ENCODE peak calls at places on chromosomes 7 and 10, in seven cellular contexts. T is fibroblast of the aortic adventitia, B is brain microvascular endothelial cell, F is coronary artery, S is PC-3, P is fibroblast of lung, X is tibial artery. O is an unnamed sample.

GRCh38 chr7:146956323-146956722 is 839.7 kb downstream of the CNTNAP2 start:
- DNase-seq in P (no peak), B (no peak), F (no peak), X (no peak), T (no peak), S (no peak), O (no peak)

GRCh38 chr7:47392241-47392759 is 189.6 kb downstream of the TNS3 start:
- DNase-seq in S (no peak), B (peak), T (peak), P (peak), X (peak), F (peak), O (no peak)

GRCh38 chr10:75939541-75939940 is 508.1 kb downstream of the LRMDA start:
- DNase-seq in B (no peak), S (no peak), F (no peak), T (no peak), P (no peak), X (no peak), O (no peak)

GRCh38 chr7:87231243-87231642 is 11.7 kb upstream of the TMEM243 start:
- DNase-seq in B (no peak), P (no peak), S (no peak), T (no peak), X (no peak), F (no peak), O (no peak)

GRCh38 chr10:124558339-124558685 is 96.7 kb downstream of the LHPP start:
- DNase-seq in X (no peak), B (no peak), S (no peak), F (no peak), P (no peak), T (no peak), O (no peak)

GRCh38 chr7:96397936-96398596 is 76.2 kb upstream of the SLC25A13 start:
- DNase-seq in B (peak), F (no peak), X (no peak), S (no peak), T (peak), P (peak), O (no peak)

GRCh38 chr7:40301486-40302065 is 166.8 kb downstream of the SUGCT start:
- DNase-seq in P (peak), T (peak), X (no peak), F (no peak), B (peak), S (no peak), O (no peak)

GRCh38 chr7:84231157-84231556 is 36.6 kb upstream of the SEMA3A start:
- DNase-seq in P (peak), T (peak), S (no peak), X (no peak), F (no peak), B (peak), O (no peak)

GRCh38 chr10:30013684-30014246 is 45.6 kb downstream of the JCAD start:
- DNase-seq in T (no peak), P (peak), B (no peak), S (no peak), F (no peak), X (no peak), O (no peak)

GRCh38 chr10:115051216-115051615 is 41.9 kb upstream of the ATRNL1 start:
- DNase-seq in T (no peak), F (no peak), X (no peak), S (no peak), B (no peak), P (no peak), O (no peak)
- TF ChIP-seq CTCF in T (no peak), F (no peak), X (no peak), S (no peak), B (no peak), P (no peak), O (no peak)

DNA sequence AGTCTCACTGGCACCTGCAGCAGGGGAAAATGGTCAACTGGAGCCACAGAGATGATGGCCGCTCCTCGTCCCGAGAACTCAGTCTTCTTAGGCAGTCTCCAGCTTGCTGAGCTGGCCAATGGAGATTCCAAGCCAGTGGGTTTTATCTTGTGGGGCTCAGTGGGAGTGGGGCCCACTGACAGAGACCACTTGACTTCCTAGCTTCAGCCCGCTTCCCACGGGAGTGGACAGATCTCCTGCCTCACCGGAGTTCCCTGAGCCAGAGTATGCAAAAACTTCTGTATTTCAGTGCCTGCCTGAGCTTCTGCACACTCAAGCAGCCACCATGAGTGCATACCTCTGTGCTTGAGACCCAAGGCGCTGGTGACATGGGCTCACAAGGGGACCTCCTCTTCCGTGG is 105.8 kb downstream of the ZWINT start:
- DNase-seq in F (no peak), B (no peak), P (no peak), T (no peak), S (no peak), X (no peak), O (no peak)
- TF ChIP-seq CTCF in F (no peak), B (no peak), P (no peak), T (no peak), S (no peak), X (no peak), O (no peak)

GRCh38 chr10:122510736-122511135 is 49.4 kb downstream of the HTRA1 start:
- DNase-seq in B (no peak), S (no peak), X (no peak), F (no peak), P (no peak), T (no peak), O (no peak)
- TF ChIP-seq CTCF in B (no peak), S (no peak), X (no peak), F (no peak), P (no peak), T (no peak), O (no peak)

DNA sequence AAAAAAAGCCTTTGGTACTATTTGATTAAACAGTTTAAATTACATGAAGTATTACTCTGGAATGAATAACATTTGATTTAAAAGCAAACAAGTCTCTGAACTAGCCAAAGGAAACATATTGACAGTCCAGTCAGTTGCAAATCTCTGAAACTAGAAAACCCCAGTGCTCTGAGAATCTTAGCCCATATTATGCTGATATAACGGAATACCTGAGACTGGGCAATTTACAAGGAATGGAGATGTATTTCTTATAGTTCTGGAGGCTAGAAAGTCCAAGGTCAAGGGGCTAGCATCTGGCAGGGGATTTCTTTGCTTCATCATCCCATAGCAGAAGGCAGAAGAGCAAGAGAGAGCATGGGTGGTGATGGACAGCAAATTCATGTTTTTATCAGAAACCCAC is 21.7 kb upstream of the FKBP9 start:
- DNase-seq in F (no peak), X (no peak), P (no peak), B (no peak), S (no peak), T (no peak), O (no peak)
- TF ChIP-seq CTCF in F (no peak), X (no peak), P (no peak), B (no peak), S (no peak), T (no peak), O (no peak)

GRCh38 chr10:32377458-32378370 is 30.8 kb upstream of the EPC1 start:
- DNase-seq in T (peak), F (no peak), B (peak), X (no peak), S (peak), P (peak), O (no peak)
- TF ChIP-seq CTCF in T (peak), F (no peak), B (peak), X (peak), S (peak), P (peak), O (peak)

DNA sequence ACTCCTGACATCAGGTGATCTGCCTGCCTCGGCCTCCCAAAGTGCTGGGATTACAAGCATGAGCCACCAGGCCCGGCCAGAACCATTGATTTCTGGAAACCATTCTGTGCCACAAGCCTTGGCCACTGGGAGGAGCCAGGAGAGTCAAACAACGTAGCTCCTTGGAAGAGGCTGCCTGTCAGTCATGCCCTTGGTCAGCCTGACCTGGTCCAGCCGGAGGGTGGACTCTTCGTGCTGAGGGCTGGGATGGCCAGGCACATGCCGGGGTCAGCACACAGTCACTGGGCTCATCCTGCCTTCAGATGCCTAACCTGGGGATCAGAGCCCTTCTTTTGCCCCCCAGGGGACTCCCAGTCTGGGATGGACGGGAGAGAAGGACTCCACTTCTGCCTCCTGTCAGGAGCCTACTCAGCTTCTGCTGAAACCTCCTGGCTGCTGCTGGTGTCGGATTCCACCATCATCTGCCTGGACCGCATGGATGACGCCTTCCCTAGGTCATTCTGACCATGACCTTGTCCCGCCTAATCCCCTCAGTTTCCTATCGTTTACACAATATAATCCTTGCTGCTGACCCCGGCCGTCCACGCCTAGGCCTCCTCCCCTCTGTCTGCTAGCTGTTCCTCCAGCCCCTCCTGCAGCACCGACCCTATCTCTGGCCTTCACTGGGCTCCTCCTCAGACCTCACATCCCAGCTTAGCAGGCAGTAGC is 30.4 kb downstream of the TMEM270 start:
- DNase-seq in T (no peak), F (peak), X (no peak), B (no peak), S (no peak), P (peak), O (no peak)
- TF ChIP-seq CTCF in T (no peak), F (no peak), X (peak), B (peak), S (peak), P (peak), O (no peak)

GRCh38 chr10:25557136-25557535 is 376.9 kb upstream of the MYO3A start:
- DNase-seq in T (no peak), S (no peak), X (no peak), P (peak), F (no peak), B (no peak), O (no peak)

GRCh38 chr10:25552283-25552919 is 377.6 kb downstream of the GPR158 start:
- DNase-seq in S (no peak), B (no peak), F (no peak), T (no peak), X (no peak), P (peak), O (no peak)

GRCh38 chr10:25561761-25562160 is 372.3 kb upstream of the MYO3A start:
- DNase-seq in P (no peak), T (no peak), X (no peak), B (no peak), S (no peak), F (no peak), O (no peak)

GRCh38 chr10:25556457-25556856 is 377.6 kb upstream of the MYO3A start:
- DNase-seq in F (no peak), P (peak), S (peak), B (no peak), X (no peak), T (peak), O (no peak)

GRCh38 chr10:25555865-25556264 is 378.2 kb upstream of the MYO3A start:
- DNase-seq in F (no peak), S (no peak), P (peak), B (no peak), T (no peak), X (no peak), O (no peak)
- TF ChIP-seq CTCF in F (no peak), S (no peak), P (no peak), B (no peak), T (no peak), X (no peak), O (no peak)

GRCh38 chr7:135277161-135277560 is 43.5 kb downstream of the STRA8 start:
- DNase-seq in P (no peak), T (no peak), F (no peak), X (no peak), B (no peak), S (no peak), O (no peak)

GRCh38 chr7:135272303-135272702 is 38.7 kb downstream of the STRA8 start:
- DNase-seq in S (no peak), F (no peak), B (no peak), T (no peak), X (no peak), P (no peak), O (no peak)

GRCh38 chr7:135273581-135273980 is 39.9 kb downstream of the STRA8 start:
- DNase-seq in X (no peak), P (no peak), S (no peak), T (no peak), F (no peak), B (no peak), O (no peak)

GRCh38 chr7:135275971-135276580 is 42.4 kb downstream of the STRA8 start:
- DNase-seq in S (no peak), T (no peak), P (no peak), B (no peak), X (no peak), F (no peak), O (no peak)

GRCh38 chr7:135274495-135275268 is 41.0 kb downstream of the STRA8 start:
- DNase-seq in F (no peak), B (peak), S (peak), T (peak), X (peak), P (peak), O (no peak)
- TF ChIP-seq CTCF in F (peak), B (peak), S (peak), T (peak), X (peak), P (peak), O (peak)

GRCh38 chr7:74544706-74545469 is 91.2 kb downstream of the GTF2IRD1 start:
- DNase-seq in P (peak), X (no peak), S (peak), T (peak), F (no peak), B (peak), O (no peak)
- TF ChIP-seq CTCF in P (peak), X (peak), S (peak), T (peak), F (no peak), B (peak), O (peak)

O was measured in CD14-positive monocyte.